ENCODE peak calls at places on chromosomes 5 and 9, in five cellular contexts. H is kidney, O is HepG2, G is keratinocyte, R is colonic mucosa. C is an unnamed sample.

GRCh38 chr5:115209279-115209678 is 39.6 kb upstream of the TRIM36 start:
- DNase-seq in G (no peak), R (no peak), H (no peak), O (no peak), C (no peak)

GRCh38 chr5:116654890-116655289 is 80.3 kb upstream of the SEMA6A start:
- DNase-seq in R (no peak), H (no peak), O (no peak), G (no peak), C (no peak)

GRCh38 chr5:68460147-68460760 is 244.7 kb downstream of the PIK3R1 start:
- DNase-seq in G (no peak), R (peak; percentile 68), O (peak; percentile 52), H (no peak), C (peak; percentile 55)

GRCh38 chr5:148443998-148444397 is 60.2 kb downstream of the FBXO38 start:
- DNase-seq in G (no peak), H (no peak), R (peak; percentile 74), O (peak; percentile 65), C (peak; percentile 79)

GRCh38 chr9:132646726-132647125 is 23.1 kb downstream of the DDX31 start:
- DNase-seq in R (no peak), G (no peak), O (no peak), H (no peak), C (no peak)

GRCh38 chr5:172920447-172920849 is 38.8 kb upstream of the RPL26L1 start:
- DNase-seq in G (no peak), O (no peak), H (no peak), R (no peak), C (peak; percentile 64)

GRCh38 chr9:84775056-84775648 is 105.6 kb downstream of the NTRK2 start:
- DNase-seq in H (no peak), R (no peak), G (no peak), O (no peak), C (no peak)

GRCh38 chr5:68962632-68963484 is 131.0 kb upstream of the SLC30A5 start:
- DNase-seq in O (peak; percentile 46), G (no peak), H (peak; percentile 66), R (peak; percentile 81), C (peak; percentile 91)

GRCh38 chr5:93193756-93194155 is 387.3 kb downstream of the NR2F1-AS1 start:
- DNase-seq in H (peak; percentile 67), O (no peak), G (no peak), R (no peak), C (no peak)

GRCh38 chr5:139482050-139482889 is at the start of gene STING1:
- DNase-seq in H (peak; percentile 94), R (peak; percentile 94), O (peak; percentile 63), G (peak; percentile 76), C (no peak)

GRCh38 chr9:12712532-12712931 is 19.3 kb downstream of the TYRP1 start:
- DNase-seq in G (no peak), O (no peak), H (no peak), R (no peak), C (no peak)

GRCh38 chr9:8809747-8810146 is 1010.2 kb upstream of the DMAC1 start:
- DNase-seq in O (no peak), R (no peak), H (no peak), G (no peak), C (no peak)

GRCh38 chr5:174895360-174895759 is 171.0 kb downstream of the MSX2 start:
- DNase-seq in R (no peak), G (no peak), O (no peak), H (no peak), C (peak; percentile 68)

GRCh38 chr5:25515525-25515924 is 870.7 kb upstream of the CDH10 start:
- DNase-seq in H (no peak), R (no peak), O (no peak), G (no peak), C (peak; percentile 52)

GRCh38 chr5:111134080-111134479 is 41.9 kb downstream of the WDR36 start:
- DNase-seq in H (no peak), O (no peak), R (no peak), G (no peak), C (no peak)

GRCh38 chr9:130500340-130500771 is 55.6 kb downstream of the ASS1 start:
- DNase-seq in O (no peak), H (no peak), R (peak; percentile 56), G (no peak), C (peak; percentile 28)

GRCh38 chr9:120931278-120932085 is 4.9 kb upstream of the TRAF1 start:
- DNase-seq in H (no peak), G (no peak), R (no peak), O (no peak), C (peak; percentile 26)

GRCh38 chr5:73037545-73037944 is 81.7 kb downstream of the FCHO2 start:
- DNase-seq in O (no peak), R (no peak), H (no peak), G (no peak), C (no peak)

GRCh38 chr5:127602481-127602880 is 46.4 kb upstream of the CTXN3 start:
- DNase-seq in G (no peak), R (no peak), O (no peak), H (no peak), C (peak; percentile 46)

GRCh38 chr9:34333836-34334235 is 4.5 kb downstream of the NUDT2 start:
- DNase-seq in O (no peak), H (no peak), G (no peak), R (no peak), C (no peak)

GRCh38 chr9:89498845-89499480 is 1.1 kb upstream of the SEMA4D start:
- DNase-seq in G (no peak), H (no peak), O (no peak), R (no peak), C (no peak)

GRCh38 chr9:16873131-16873787 is 2.8 kb upstream of the BNC2 start:
- DNase-seq in H (no peak), G (no peak), R (no peak), O (no peak), C (no peak)

GRCh38 chr9:81665514-81665838 is 23.9 kb downstream of the TLE1 start:
- DNase-seq in R (no peak), H (no peak), O (no peak), G (no peak), C (peak; percentile 75)

GRCh38 chr9:91898451-91899433 is 51.3 kb downstream of the ROR2 start:
- DNase-seq in G (no peak), H (peak; percentile 80), O (peak; percentile 9), R (peak; percentile 43), C (peak; percentile 77)

GRCh38 chr9:79233542-79233941 is 338.2 kb upstream of the TLE4 start:
- DNase-seq in O (peak; percentile 33), R (no peak), G (peak; percentile 13), H (no peak), C (peak; percentile 83)

GRCh38 chr9:81190659-81191058 is 498.7 kb downstream of the TLE1 start:
- DNase-seq in H (no peak), O (no peak), G (no peak), R (no peak), C (no peak)

GRCh38 chr9:114953917-114954316 is 23.5 kb upstream of the TNFSF8 start:
- DNase-seq in H (no peak), O (no peak), G (no peak), R (peak; percentile 34), C (no peak)

GRCh38 chr5:104018299-104018698 is 455.7 kb upstream of the NUDT12 start:
- DNase-seq in O (no peak), G (no peak), R (no peak), H (no peak), C (no peak)

GRCh38 chr5:156942064-156942463 is 21.0 kb downstream of the TIMD4 start:
- DNase-seq in R (no peak), G (no peak), O (no peak), H (no peak), C (no peak)

GRCh38 chr5:79759436-79759835 is 69.8 kb downstream of the CMYA5 start:
- DNase-seq in R (no peak), G (no peak), O (no peak), H (no peak), C (no peak)

GRCh38 chr9:93884808-93885207 is 70.3 kb downstream of the BARX1 start:
- DNase-seq in H (no peak), R (no peak), O (no peak), G (no peak), C (no peak)

GRCh38 chr5:88248743-88249540 is 19.7 kb downstream of the TMEM161B start:
- DNase-seq in H (no peak), O (no peak), R (no peak), G (no peak), C (no peak)

GRCh38 chr5:42531611-42532010 is 108.4 kb downstream of the GHR start:
- DNase-seq in O (no peak), G (no peak), R (no peak), H (no peak), C (no peak)

GRCh38 chr9:33101104-33101951 is 24.9 kb upstream of the SMU1 start:
- DNase-seq in O (no peak), R (no peak), G (no peak), H (no peak), C (no peak)

GRCh38 chr9:4686112-4686511 is 6.7 kb downstream of the CDC37L1 start:
- DNase-seq in G (no peak), O (no peak), R (no peak), H (no peak), C (no peak)

GRCh38 chr5:173855162-173855994 is 32.8 kb upstream of the CPEB4 start:
- DNase-seq in O (no peak), G (no peak), H (no peak), R (no peak), C (no peak)

DNA sequence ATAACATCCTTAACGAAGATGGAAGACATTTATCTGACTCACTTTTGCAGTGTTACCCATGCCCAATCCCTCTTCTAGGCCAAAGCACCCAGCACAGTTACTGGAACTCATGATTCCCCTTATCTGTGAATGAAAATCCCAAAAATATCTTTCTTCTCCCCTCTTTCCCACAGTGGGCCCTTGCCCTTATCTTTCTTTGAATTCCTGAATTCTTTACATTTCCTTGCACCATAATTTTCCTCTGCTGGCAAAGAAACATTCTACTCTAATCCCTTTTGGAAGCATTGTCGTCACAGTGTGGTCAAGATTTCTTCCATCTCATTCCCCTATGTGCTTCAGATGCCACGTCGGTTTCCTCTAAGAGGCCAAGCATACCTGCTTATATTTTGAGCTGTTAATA is 135.9 kb upstream of the LIFR start:
- DNase-seq in R (no peak), H (no peak), G (no peak), O (no peak), C (no peak)
- H3K4me3 ChIP-seq in R (no peak overlapping the region), H (no peak overlapping the region), G (no peak overlapping the region), O (no peak overlapping the region), C (no peak overlapping the region)

GRCh38 chr9:127929044-127929979 is 1.3 kb downstream of the PIP5KL1 start:
- DNase-seq in R (no peak), H (peak; percentile 74), G (no peak), O (no peak), C (no peak)
- H3K27ac ChIP-seq in R (no peak overlapping the region), H (no peak overlapping the region), G (no peak overlapping the region), O (no peak overlapping the region), C (no peak overlapping the region)

DNA sequence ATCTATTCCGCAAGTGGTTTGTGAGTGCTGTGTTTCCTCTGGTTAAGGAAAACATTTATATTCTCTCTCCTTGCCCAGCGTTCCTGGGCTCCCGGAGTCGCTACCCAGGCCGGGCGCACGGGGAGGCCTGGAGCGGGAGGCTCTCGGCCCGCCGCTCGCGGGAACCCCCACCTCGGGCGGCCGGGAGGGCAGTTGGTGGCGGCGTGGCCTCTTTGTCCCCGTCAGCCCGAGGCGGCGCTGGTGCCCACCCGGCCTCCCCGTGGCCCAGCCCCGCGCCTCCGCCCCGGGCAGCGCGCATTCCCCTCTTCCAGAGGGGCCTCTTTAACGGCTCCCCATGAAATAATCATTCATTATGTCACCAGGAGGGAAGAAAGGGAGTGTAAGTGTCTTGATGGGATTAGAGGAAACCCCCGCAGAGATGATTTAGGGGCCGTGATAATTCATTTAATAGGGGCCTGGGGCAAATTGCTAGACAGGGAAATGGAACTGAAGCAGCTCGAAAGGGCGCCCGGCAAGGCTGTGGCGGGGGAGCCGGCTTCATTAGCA is 181.9 kb upstream of the TBCA start:
- DNase-seq in O (no peak), R (no peak), G (no peak), H (peak; percentile 54), C (peak; percentile 86)
- H3K9ac ChIP-seq in O (no peak overlapping the region), R (no peak overlapping the region), G (no peak overlapping the region), H (no peak overlapping the region), C (no peak overlapping the region)

GRCh38 chr5:151155777-151156731 is 1.5 kb downstream of the ANXA6 start:
- DNase-seq in H (peak; percentile 83), O (peak; percentile 42), R (no peak), G (no peak), C (peak; percentile 63)
- H3K4me3 ChIP-seq in H (peak overlapping the region; percentile 64), O (peak overlapping the region; percentile 74), R (peak overlapping the region; percentile 64), G (no peak overlapping the region), C (peak overlapping the region; percentile 94)

C was measured in endodermal cell.